ENCODE peak calls at places on chromosomes 5 and 9, in seven cellular contexts. One of them, this sample, is unnamed.

GRCh38 chr5:163408311-163408923 is 29.0 kb upstream of the CCNG1 start:
- ATAC-seq in psoas muscle: peak
- ATAC-seq in activated naive CD8-positive, alpha-beta T cell treated with anti-CD3 and anti-CD28 coated beads, Interleukin-2, amount 50 U/mL, for 24 hours: peak
- ATAC-seq in gastroesophageal sphincter: peak
- ATAC-seq in mucosa of descending colon: peak
- ATAC-seq in upper lobe of left lung: peak
- ATAC-seq in left lung: peak
- ATAC-seq in this sample: peak

GRCh38 chr9:107283621-107284616 is 840 bp downstream of the RAD23B start:
- ATAC-seq in psoas muscle: peak
- ATAC-seq in activated naive CD8-positive, alpha-beta T cell treated with anti-CD3 and anti-CD28 coated beads, Interleukin-2, amount 50 U/mL, for 24 hours: peak
- ATAC-seq in gastroesophageal sphincter: peak
- ATAC-seq in mucosa of descending colon: peak
- ATAC-seq in upper lobe of left lung: peak
- ATAC-seq in left lung: peak
- ATAC-seq in this sample: peak

GRCh38 chr9:110254500-110254899 is 1.8 kb downstream of the TXN start:
- ATAC-seq in psoas muscle: no peak
- ATAC-seq in activated naive CD8-positive, alpha-beta T cell treated with anti-CD3 and anti-CD28 coated beads, Interleukin-2, amount 50 U/mL, for 24 hours: no peak
- ATAC-seq in gastroesophageal sphincter: no peak
- ATAC-seq in mucosa of descending colon: no peak
- ATAC-seq in upper lobe of left lung: no peak
- ATAC-seq in left lung: no peak
- ATAC-seq in this sample: no peak

GRCh38 chr9:87787735-87788134 is 61.8 kb downstream of the CTSL start:
- ATAC-seq in psoas muscle: no peak
- ATAC-seq in activated naive CD8-positive, alpha-beta T cell treated with anti-CD3 and anti-CD28 coated beads, Interleukin-2, amount 50 U/mL, for 24 hours: no peak
- ATAC-seq in gastroesophageal sphincter: no peak
- ATAC-seq in mucosa of descending colon: no peak
- ATAC-seq in upper lobe of left lung: no peak
- ATAC-seq in left lung: no peak
- ATAC-seq in this sample: no peak

GRCh38 chr5:112886975-112887374 is 25.9 kb downstream of the SRP19 start:
- ATAC-seq in psoas muscle: no peak
- ATAC-seq in activated naive CD8-positive, alpha-beta T cell treated with anti-CD3 and anti-CD28 coated beads, Interleukin-2, amount 50 U/mL, for 24 hours: peak
- ATAC-seq in gastroesophageal sphincter: no peak
- ATAC-seq in mucosa of descending colon: peak
- ATAC-seq in upper lobe of left lung: no peak
- ATAC-seq in left lung: no peak
- ATAC-seq in this sample: peak

GRCh38 chr5:73280821-73281746 is 108.1 kb downstream of the TMEM174 start:
- ATAC-seq in psoas muscle: no peak
- ATAC-seq in activated naive CD8-positive, alpha-beta T cell treated with anti-CD3 and anti-CD28 coated beads, Interleukin-2, amount 50 U/mL, for 24 hours: no peak
- ATAC-seq in gastroesophageal sphincter: no peak
- ATAC-seq in mucosa of descending colon: no peak
- ATAC-seq in upper lobe of left lung: no peak
- ATAC-seq in left lung: peak
- ATAC-seq in this sample: no peak

GRCh38 chr5:88722546-88722945 is 160.4 kb downstream of the MEF2C start:
- ATAC-seq in psoas muscle: peak
- ATAC-seq in activated naive CD8-positive, alpha-beta T cell treated with anti-CD3 and anti-CD28 coated beads, Interleukin-2, amount 50 U/mL, for 24 hours: no peak
- ATAC-seq in gastroesophageal sphincter: no peak
- ATAC-seq in mucosa of descending colon: no peak
- ATAC-seq in upper lobe of left lung: no peak
- ATAC-seq in left lung: no peak
- ATAC-seq in this sample: no peak

GRCh38 chr9:89522979-89523305 is 25.0 kb upstream of the SEMA4D start:
- ATAC-seq in psoas muscle: no peak
- ATAC-seq in activated naive CD8-positive, alpha-beta T cell treated with anti-CD3 and anti-CD28 coated beads, Interleukin-2, amount 50 U/mL, for 24 hours: no peak
- ATAC-seq in gastroesophageal sphincter: no peak
- ATAC-seq in mucosa of descending colon: no peak
- ATAC-seq in upper lobe of left lung: no peak
- ATAC-seq in left lung: no peak
- ATAC-seq in this sample: no peak

GRCh38 chr5:119355244-119355635 is 579 bp upstream of the TNFAIP8 start:
- ATAC-seq in psoas muscle: no peak
- ATAC-seq in activated naive CD8-positive, alpha-beta T cell treated with anti-CD3 and anti-CD28 coated beads, Interleukin-2, amount 50 U/mL, for 24 hours: peak
- ATAC-seq in gastroesophageal sphincter: no peak
- ATAC-seq in mucosa of descending colon: peak
- ATAC-seq in upper lobe of left lung: peak
- ATAC-seq in left lung: peak
- ATAC-seq in this sample: peak

This sample was measured in activated T-helper 17 cell treated with anti-CD3 and anti-CD28 coated beads, Interleukin-2, amount 50 U/mL, for 72 hours.